ENCODE peak calls at places on chromosomes 6 and 20, in five cellular contexts. V is brain microvascular endothelial cell, S is MCF 10A, H is thoracic aorta, Z is heart left ventricle. J is an unnamed sample.

GRCh38 chr20:53020376-53020775 is 48.2 kb downstream of the TSHZ2 start:
- DNase-seq in V (no peak), S (no peak), H (no peak), Z (no peak), J (no peak)

GRCh38 chr20:23776067-23776771 is 25.5 kb upstream of the CST1 start:
- DNase-seq in V (no peak), S (no peak), H (no peak), Z (no peak), J (no peak)

GRCh38 chr6:31581511-31582229 is 554 bp downstream of the LTB start:
- DNase-seq in V (peak; percentile 2), S (no peak), H (no peak), Z (no peak), J (no peak)

GRCh38 chr6:28789553-28790083 is 134.2 kb downstream of the TRIM27 start:
- DNase-seq in V (peak; percentile 62), S (peak; percentile 66), H (no peak), Z (no peak), J (peak; percentile 59)

GRCh38 chr20:32040142-32040953 is 11.7 kb upstream of the HCK start:
- DNase-seq in V (no peak), S (no peak), H (no peak), Z (peak; percentile 33), J (no peak)

GRCh38 chr20:24651171-24651972 is 181.9 kb downstream of the SYNDIG1 start:
- DNase-seq in V (peak; percentile 63), S (peak; percentile 38), H (no peak), Z (no peak), J (no peak)

GRCh38 chr6:156430361-156430760 is 346.8 kb upstream of the ARID1B start:
- DNase-seq in V (no peak), S (no peak), H (no peak), Z (no peak), J (no peak)

GRCh38 chr20:528923-529594 is 14.5 kb downstream of the CSNK2A1 start:
- DNase-seq in V (peak; percentile 75), S (peak; percentile 90), H (no peak), Z (no peak), J (peak; percentile 54)

GRCh38 chr6:136921936-136922679 is at the start of gene SLC35D3:
- DNase-seq in V (no peak), S (no peak), H (no peak), Z (no peak), J (peak; percentile 18)

GRCh38 chr6:100803264-100803663 is 77.9 kb downstream of the ASCC3 start:
- DNase-seq in V (no peak), S (peak; percentile 72), H (no peak), Z (no peak), J (no peak)

GRCh38 chr6:35432291-35432690 is 19.8 kb upstream of the FANCE start:
- DNase-seq in V (no peak), S (no peak), H (no peak), Z (no peak), J (no peak)

GRCh38 chr20:38369387-38369786 is 23.1 kb downstream of the LBP start:
- DNase-seq in V (peak; percentile 10), S (no peak), H (no peak), Z (no peak), J (no peak)

GRCh38 chr20:43963233-43963632 is 48.6 kb downstream of the TOX2 start:
- DNase-seq in V (peak; percentile 15), S (no peak), H (no peak), Z (no peak), J (no peak)

GRCh38 chr6:121686611-121687023 is 251.2 kb downstream of the GJA1 start:
- DNase-seq in V (no peak), S (no peak), H (no peak), Z (no peak), J (no peak)

GRCh38 chr20:53352727-53353440 is 240.8 kb downstream of the ZNF217 start:
- DNase-seq in V (no peak), S (no peak), H (no peak), Z (no peak), J (no peak)

GRCh38 chr6:113361014-113361645 is 496.0 kb upstream of the MARCKS start:
- DNase-seq in V (peak; percentile 87), S (peak; percentile 47), H (no peak), Z (no peak), J (no peak)

GRCh38 chr6:170006524-170007467 is 255.4 kb downstream of the ERMARD start:
- DNase-seq in V (no peak), S (no peak), H (no peak), Z (peak; percentile 4), J (no peak)

GRCh38 chr6:33593414-33593727 is 13.3 kb upstream of the BAK1 start:
- DNase-seq in V (no peak), S (no peak), H (no peak), Z (no peak), J (no peak)

GRCh38 chr6:81995548-81996289 is 243.2 kb upstream of the TENT5A start:
- DNase-seq in V (peak; percentile 22), S (no peak), H (no peak), Z (no peak), J (no peak)

GRCh38 chr6:107820571-107821261 is 3.4 kb downstream of the SCML4 start:
- DNase-seq in V (no peak), S (peak; percentile 59), H (no peak), Z (no peak), J (peak; percentile 58)

GRCh38 chr20:50246367-50247195 is 56.0 kb downstream of the CEBPB start:
- DNase-seq in V (no peak), S (no peak), H (no peak), Z (no peak), J (no peak)

GRCh38 chr6:13687917-13688351 is 23.7 kb downstream of the RANBP9 start:
- DNase-seq in V (no peak), S (no peak), H (no peak), Z (no peak), J (no peak)

GRCh38 chr6:134642217-134642616 is 307.7 kb downstream of the ALDH8A1 start:
- DNase-seq in V (no peak), S (no peak), H (no peak), Z (no peak), J (no peak)

GRCh38 chr6:129350278-129350677 is 359.7 kb downstream of the ARHGAP18 start:
- DNase-seq in V (no peak), S (no peak), H (no peak), Z (no peak), J (no peak)

GRCh38 chr6:129342243-129342642 is 367.7 kb downstream of the ARHGAP18 start:
- DNase-seq in V (no peak), S (peak; percentile 80), H (no peak), Z (no peak), J (no peak)

GRCh38 chr6:129346964-129347363 is 363.0 kb downstream of the ARHGAP18 start:
- DNase-seq in V (no peak), S (no peak), H (no peak), Z (peak; percentile 42), J (no peak)

GRCh38 chr6:129340983-129341382 is 369.0 kb downstream of the ARHGAP18 start:
- DNase-seq in V (peak; percentile 86), S (peak; percentile 82), H (no peak), Z (no peak), J (no peak)

GRCh38 chr6:129345890-129346289 is 364.1 kb downstream of the ARHGAP18 start:
- DNase-seq in V (peak; percentile 89), S (peak; percentile 24), H (no peak), Z (no peak), J (no peak)
- TF ChIP-seq CTCF in V (no peak), S (no peak), H (no peak), Z (no peak), J (no peak)

GRCh38 chr6:63121166-63121565 is 90.1 kb upstream of the FKBP1C start:
- DNase-seq in V (no peak), S (peak; percentile 16), H (no peak), Z (no peak), J (no peak)
- TF ChIP-seq CTCF in V (no peak), S (no peak), H (no peak), Z (no peak), J (no peak)

GRCh38 chr6:42084889-42085288 is 34.6 kb downstream of the TAF8 start:
- DNase-seq in V (no peak), S (no peak), H (no peak), Z (no peak), J (no peak)
- TF ChIP-seq CTCF in V (no peak), S (no peak), H (no peak), Z (no peak), J (no peak)

DNA sequence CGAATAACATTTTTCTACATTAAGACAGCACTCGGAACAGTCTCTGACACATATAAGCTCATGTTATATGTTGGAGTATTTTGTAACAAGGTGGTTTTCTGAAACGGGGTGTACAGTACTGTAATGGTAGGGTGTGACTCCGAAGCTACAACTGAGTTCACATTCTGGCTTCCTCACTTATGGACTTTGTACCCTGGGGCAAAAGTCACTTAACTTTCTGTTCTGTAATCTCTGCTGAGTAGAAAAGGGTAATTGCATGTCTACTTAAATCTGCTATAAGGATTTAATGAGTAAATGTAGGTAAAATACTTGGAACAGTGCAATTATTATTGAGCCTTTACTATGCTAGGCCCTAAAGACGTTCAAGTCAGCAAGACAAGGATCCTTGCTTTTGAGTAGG is 4.7 kb upstream of the LTV1 start:
- DNase-seq in V (no peak), S (no peak), H (no peak), Z (no peak), J (no peak)
- TF ChIP-seq CTCF in V (no peak), S (no peak), H (no peak), Z (no peak), J (no peak)

DNA sequence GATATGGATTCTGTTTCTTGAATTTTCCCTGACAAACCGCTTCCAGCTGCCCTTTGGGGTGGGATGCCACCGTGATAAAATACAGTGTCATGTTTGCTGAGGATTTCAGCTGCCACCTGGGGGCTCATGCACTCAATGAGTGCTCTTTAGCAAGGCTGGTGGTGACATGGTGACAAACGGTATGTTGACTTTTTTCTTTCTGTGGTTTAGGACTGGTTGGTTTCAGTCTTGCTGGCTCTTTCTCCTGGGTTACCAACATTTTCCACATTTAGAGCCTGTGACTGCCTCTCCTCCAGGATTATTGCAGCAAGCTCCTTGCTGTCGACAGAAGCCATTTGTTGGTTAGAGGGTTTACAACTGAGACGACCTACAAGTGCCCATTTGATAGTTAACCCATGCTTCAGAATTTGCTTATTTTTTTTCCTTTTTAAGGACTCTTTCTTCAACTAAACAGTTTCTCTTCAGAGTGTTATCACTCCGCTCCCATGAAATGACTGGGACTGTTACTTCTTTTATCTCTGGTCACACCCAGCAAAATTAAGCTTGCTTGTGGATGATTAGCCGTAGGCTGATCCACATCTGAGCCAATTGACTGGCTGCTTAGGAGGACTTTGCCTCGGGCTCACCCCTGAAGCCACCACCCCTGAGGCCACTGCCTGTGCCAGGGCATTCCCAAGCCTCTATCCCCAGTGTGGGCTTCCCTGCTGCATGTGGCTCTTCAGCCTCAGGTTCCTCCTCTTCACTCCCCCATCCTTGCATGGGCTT is 48.4 kb upstream of the CDYL start:
- DNase-seq in V (no peak), S (no peak), H (no peak), Z (no peak), J (peak; percentile 44)
- TF ChIP-seq CTCF in V (no peak), S (no peak), H (no peak), Z (no peak), J (no peak)

GRCh38 chr6:43120938-43121913 is 45.1 kb downstream of the PTK7 start:
- DNase-seq in V (peak; percentile 98), S (peak; percentile 97), H (peak; percentile 67), Z (peak; percentile 29), J (no peak)
- TF ChIP-seq CTCF in V (peak; percentile 34), S (no peak), H (no peak), Z (no peak), J (no peak)